ENCODE peak calls at places on chromosomes 11 and 22, in four cellular contexts. C is GM12878, Q is GM23248, U is HCT116. H is an unnamed sample.

GRCh38 chr11:88345408-88345807 is 7.9 kb upstream of the CTSC start:
- DNase-seq in C (no peak), Q (peak; percentile 39), U (no peak), H (no peak)

GRCh38 chr11:15569626-15570025 is 454.9 kb downstream of the INSC start:
- DNase-seq in C (no peak), Q (peak; percentile 2), U (no peak), H (no peak)

GRCh38 chr11:15127341-15127740 is 12.6 kb downstream of the INSC start:
- DNase-seq in C (no peak), Q (peak; percentile 91), U (no peak), H (no peak)

GRCh38 chr11:117564321-117564720 is 232.7 kb downstream of the DSCAML1 start:
- DNase-seq in C (no peak), Q (no peak), U (no peak), H (no peak)

GRCh38 chr11:120500414-120500936 is 11.1 kb upstream of the GRIK4 start:
- DNase-seq in C (no peak), Q (peak; percentile 78), U (no peak), H (peak; percentile 29)

GRCh38 chr11:134330611-134331564 is 900 bp upstream of the GLB1L2 start:
- DNase-seq in C (no peak), Q (no peak), U (no peak), H (peak; percentile 59)

GRCh38 chr11:72834905-72835304 is 20.7 kb downstream of the ATG16L2 start:
- DNase-seq in C (no peak), Q (no peak), U (no peak), H (no peak)

GRCh38 chr11:86932942-86933875 is 22.0 kb downstream of the FZD4 start:
- DNase-seq in C (no peak), Q (no peak), U (no peak), H (no peak)

GRCh38 chr22:39949964-39950737 is 10.0 kb upstream of the TMA7B start:
- DNase-seq in C (no peak), Q (no peak), U (no peak), H (no peak)

GRCh38 chr11:31810779-31811647 is at the start of gene PAX6:
- DNase-seq in C (peak; percentile 5), Q (peak; percentile 61), U (peak; percentile 21), H (peak; percentile 97)

GRCh38 chr11:70415176-70415575 is 16.8 kb downstream of the CTTN start:
- DNase-seq in C (no peak), Q (peak; percentile 96), U (no peak), H (no peak)

GRCh38 chr11:9831122-9831521 is 167.2 kb downstream of the SWAP70 start:
- DNase-seq in C (no peak), Q (no peak), U (no peak), H (no peak)

GRCh38 chr11:89491141-89491690 is at the start of gene NOX4:
- DNase-seq in C (no peak), Q (peak; percentile 55), U (no peak), H (peak; percentile 88)

GRCh38 chr11:124804884-124805283 is 4.7 kb upstream of the MSANTD2 start:
- DNase-seq in C (no peak), Q (no peak), U (no peak), H (no peak)

GRCh38 chr11:104694259-104695070 is 203.8 kb downstream of the CASP12 start:
- DNase-seq in C (no peak), Q (peak; percentile 68), U (no peak), H (peak; percentile 1)

GRCh38 chr22:26214466-26214865 is 45.2 kb downstream of the SEZ6L start:
- DNase-seq in C (no peak), Q (no peak), U (no peak), H (no peak)

GRCh38 chr11:77029829-77030228 is 4.4 kb upstream of the B3GNT6 start:
- DNase-seq in C (no peak), Q (no peak), U (no peak), H (no peak)

GRCh38 chr22:22038178-22038880 is 55.7 kb upstream of the TOP3B start:
- DNase-seq in C (no peak), Q (no peak), U (no peak), H (no peak)
- H3K4me2 ChIP-seq in C (no peak overlapping the region), Q (no peak overlapping the region), U (no peak overlapping the region), H (peak overlapping the region; percentile 50)

DNA sequence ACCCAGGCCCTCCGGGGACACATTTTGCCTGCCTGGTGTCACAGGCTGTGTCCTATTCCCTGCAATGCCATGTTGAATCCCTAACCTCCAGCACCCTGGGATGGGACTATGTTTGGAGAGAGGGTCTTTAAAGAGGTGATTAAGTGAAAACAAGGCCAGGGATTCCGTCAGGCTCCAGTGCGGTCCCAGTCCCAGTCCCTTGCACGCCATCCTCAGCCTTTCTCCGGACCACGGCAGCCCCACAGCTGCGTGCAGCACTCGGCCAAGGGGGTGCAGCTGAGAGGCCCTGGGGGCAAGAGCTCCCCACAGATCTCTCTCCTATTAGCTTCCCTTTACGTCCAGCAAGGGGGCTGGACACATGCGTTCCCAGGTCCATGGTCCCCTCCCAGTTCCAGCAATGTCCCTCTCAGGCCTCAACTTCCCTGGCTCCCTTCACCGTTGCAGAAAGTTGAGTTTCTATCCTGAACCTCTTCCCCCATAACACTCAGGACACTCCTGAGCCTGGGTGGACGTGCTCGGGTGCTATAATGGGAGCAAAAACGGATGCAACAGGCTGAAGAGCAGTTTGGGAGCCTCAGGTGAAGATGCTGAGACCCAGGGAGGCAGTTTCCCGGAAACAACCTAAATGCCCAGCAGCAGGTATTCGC is 1422.7 kb downstream of the BRD1 start:
- DNase-seq in C (no peak), Q (no peak), U (no peak), H (no peak)
- H3K4me2 ChIP-seq in C (no peak overlapping the region), Q (no peak overlapping the region), U (no peak overlapping the region), H (no peak overlapping the region)

GRCh38 chr11:44244649-44245308 is 65.2 kb downstream of the ALX4 start:
- DNase-seq in C (no peak), Q (peak; percentile 34), U (no peak), H (no peak)

GRCh38 chr11:44243086-44243485 is 66.9 kb downstream of the ALX4 start:
- DNase-seq in C (no peak), Q (no peak), U (no peak), H (peak; percentile 53)

GRCh38 chr11:44241851-44242250 is 68.1 kb downstream of the ALX4 start:
- DNase-seq in C (no peak), Q (no peak), U (no peak), H (no peak)

GRCh38 chr11:44246726-44247125 is 63.2 kb downstream of the ALX4 start:
- DNase-seq in C (no peak), Q (peak; percentile 53), U (no peak), H (no peak)

GRCh38 chr11:44243633-44244343 is 66.2 kb downstream of the ALX4 start:
- DNase-seq in C (no peak), Q (peak; percentile 46), U (no peak), H (peak; percentile 85)
- H3K4me2 ChIP-seq in C (no peak overlapping the region), Q (peak overlapping the region; percentile 74), U (peak overlapping the region; percentile 44), H (peak overlapping the region; percentile 74)

DNA sequence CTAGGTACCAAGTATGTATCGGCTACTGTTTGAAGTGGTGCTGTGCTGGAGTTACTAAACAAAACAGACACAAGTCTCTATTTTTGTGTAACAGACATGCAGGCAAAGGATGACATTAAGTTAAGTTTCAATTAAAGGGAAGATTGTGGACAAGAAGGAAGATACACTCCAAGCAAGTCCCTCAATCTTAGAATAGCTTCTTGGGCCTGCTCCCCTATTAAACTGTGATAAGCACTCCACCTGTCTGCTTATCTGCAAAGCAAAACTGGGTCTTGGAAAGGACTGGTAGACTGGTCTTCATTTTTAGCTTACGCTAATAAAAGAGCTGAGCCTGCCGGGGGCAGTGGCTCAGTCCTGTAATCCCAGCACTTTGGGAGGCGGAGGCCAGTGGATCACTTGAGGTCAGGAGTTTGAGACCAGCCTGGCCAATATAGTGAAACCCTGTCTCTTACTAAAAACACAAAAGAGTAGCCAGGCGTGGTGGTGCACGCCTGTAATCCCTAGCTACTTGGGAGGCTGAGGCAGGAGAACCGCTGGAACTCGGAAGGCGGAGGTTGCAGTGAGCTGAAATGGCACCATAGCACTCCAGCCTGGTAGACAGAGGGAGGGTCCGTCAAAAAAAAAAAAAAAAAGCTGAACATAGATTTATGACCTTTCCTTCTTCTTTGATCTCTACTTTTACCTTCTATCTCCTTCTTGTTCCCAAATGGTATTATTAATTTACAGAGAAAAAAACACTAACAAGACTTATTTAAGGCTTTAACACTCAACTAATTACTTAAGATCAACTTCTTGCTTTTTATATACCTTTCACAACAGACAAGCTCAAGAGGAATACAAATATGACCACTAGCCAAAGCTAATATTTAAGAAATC is 4.1 kb downstream of the DDX17 start:
- DNase-seq in C (no peak), Q (no peak), U (no peak), H (no peak)
- H3K4me2 ChIP-seq in C (peak overlapping the region; percentile 88), Q (peak overlapping the region; percentile 100), U (no peak overlapping the region), H (peak overlapping the region; percentile 98)

GRCh38 chr11:18697581-18697980 is 998 bp upstream of the TMEM86A start:
- DNase-seq in C (no peak), Q (peak; percentile 29), U (no peak), H (no peak)
- H3K4me2 ChIP-seq in C (no peak overlapping the region), Q (no peak overlapping the region), U (no peak overlapping the region), H (no peak overlapping the region)

GRCh38 chr11:66146940-66147339 is 76.9 kb downstream of the PACS1 start:
- DNase-seq in C (no peak), Q (no peak), U (no peak), H (no peak)

GRCh38 chr11:66150725-66151124 is 80.7 kb downstream of the PACS1 start:
- DNase-seq in C (no peak), Q (no peak), U (no peak), H (no peak)

GRCh38 chr11:66151273-66151672 is 81.2 kb downstream of the PACS1 start:
- DNase-seq in C (no peak), Q (no peak), U (no peak), H (no peak)

GRCh38 chr11:66154109-66154508 is 84.0 kb downstream of the PACS1 start:
- DNase-seq in C (no peak), Q (no peak), U (no peak), H (no peak)

GRCh38 chr11:66150140-66150539 is 80.1 kb downstream of the PACS1 start:
- DNase-seq in C (no peak), Q (no peak), U (no peak), H (no peak)
- H3K4me2 ChIP-seq in C (peak overlapping the region; percentile 53), Q (no peak overlapping the region), U (no peak overlapping the region), H (no peak overlapping the region)

GRCh38 chr11:111200010-111200534 is 45.5 kb upstream of the POU2AF2 start:
- DNase-seq in C (no peak), Q (no peak), U (no peak), H (no peak)
- H3K4me2 ChIP-seq in C (no peak overlapping the region), Q (no peak overlapping the region), U (no peak overlapping the region), H (no peak overlapping the region)

GRCh38 chr11:709109-709997 is 3.3 kb downstream of the EPS8L2 start:
- DNase-seq in C (no peak), Q (no peak), U (no peak), H (no peak)
- H3K4me2 ChIP-seq in C (no peak overlapping the region), Q (no peak overlapping the region), U (no peak overlapping the region), H (no peak overlapping the region)

DNA sequence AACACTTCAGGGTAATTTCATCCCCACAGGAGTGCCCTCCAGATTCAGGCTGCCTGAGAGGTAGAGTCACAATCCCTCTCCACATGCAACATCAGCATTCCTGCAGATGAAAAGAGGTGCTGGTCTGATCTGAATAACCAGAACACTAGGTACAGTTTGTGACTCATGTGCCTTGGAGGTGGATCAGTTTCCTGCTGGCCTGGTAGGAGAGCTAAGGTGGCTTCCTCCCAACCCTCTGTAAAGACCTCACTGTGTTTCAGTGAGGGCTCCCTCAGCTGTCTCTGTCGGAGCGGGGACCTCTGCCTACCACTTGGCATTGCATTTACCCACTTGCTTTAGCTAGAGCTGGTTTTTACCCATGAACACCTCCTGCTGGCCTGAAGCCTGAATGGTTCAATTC is 7.6 kb downstream of the OR9G1 start:
- DNase-seq in C (no peak), Q (no peak), U (no peak), H (no peak)
- H3K4me2 ChIP-seq in C (no peak overlapping the region), Q (no peak overlapping the region), U (no peak overlapping the region), H (no peak overlapping the region)

H was measured in neural progenitor cell.